ENCODE peak calls at places on chromosomes 4 and X, in seven cellular contexts. N, C, U, H, X, E and O are unnamed samples.

GRCh38 chr4:182242793-182243192 is 409 bp upstream of the TENM3 start:
- DNase-seq in N (no peak), C (no peak), U (no peak), H (no peak), X (no peak), E (no peak), O (no peak)

GRCh38 chrX:50167366-50167765 is 33.4 kb downstream of the AKAP4 start:
- DNase-seq in N (no peak), C (no peak), U (no peak), H (no peak), X (no peak), E (no peak), O (no peak)

GRCh38 chrX:100410083-100410590 is at the start of gene PCDH19:
- DNase-seq in N (peak), C (peak), U (no peak), H (peak), X (no peak), E (peak), O (peak)

GRCh38 chr4:83083925-83084475 is 30.5 kb downstream of the PLAC8 start:
- DNase-seq in N (no peak), C (no peak), U (peak), H (no peak), X (peak), E (no peak), O (no peak)

GRCh38 chr4:26235500-26235899 is 85.3 kb upstream of the RBPJ start:
- DNase-seq in N (no peak), C (peak), U (no peak), H (no peak), X (no peak), E (peak), O (peak)

GRCh38 chr4:21733894-21734630 is 214.5 kb downstream of the KCNIP4 start:
- DNase-seq in N (no peak), C (no peak), U (no peak), H (no peak), X (no peak), E (no peak), O (no peak)

GRCh38 chrX:39519213-39519544 is 578.6 kb downstream of the BCOR start:
- DNase-seq in N (no peak), C (peak), U (no peak), H (no peak), X (no peak), E (no peak), O (no peak)

GRCh38 chr4:184096561-184097239 is 121.0 kb downstream of the ENPP6 start:
- DNase-seq in N (no peak), C (no peak), U (no peak), H (no peak), X (no peak), E (no peak), O (no peak)

GRCh38 chr4:60805500-60806313 is 394.4 kb upstream of the ADGRL3 start:
- DNase-seq in N (peak), C (no peak), U (no peak), H (no peak), X (no peak), E (peak), O (no peak)

GRCh38 chr4:2299794-2300193 is 37.9 kb upstream of the MXD4 start:
- DNase-seq in N (no peak), C (no peak), U (no peak), H (no peak), X (no peak), E (no peak), O (no peak)

GRCh38 chrX:133365886-133366611 is 49.2 kb downstream of the GPC4 start:
- DNase-seq in N (no peak), C (no peak), U (no peak), H (no peak), X (no peak), E (no peak), O (no peak)

GRCh38 chrX:103329991-103330390 is at the start of gene TCEAL7:
- DNase-seq in N (no peak), C (peak), U (no peak), H (peak), X (no peak), E (peak), O (no peak)

GRCh38 chr4:31100551-31100950 is 380.4 kb downstream of the PCDH7 start:
- DNase-seq in N (no peak), C (no peak), U (no peak), H (no peak), X (no peak), E (no peak), O (no peak)

GRCh38 chrX:47181301-47181700 is 12.3 kb upstream of the UBA1 start:
- DNase-seq in N (no peak), C (no peak), U (no peak), H (no peak), X (no peak), E (no peak), O (no peak)

GRCh38 chrX:141814213-141814857 is 23.8 kb upstream of the MAGEC3 start:
- DNase-seq in N (no peak), C (no peak), U (no peak), H (no peak), X (no peak), E (no peak), O (no peak)

GRCh38 chr4:185710487-185710995 is 101.5 kb downstream of the SORBS2 start:
- DNase-seq in N (no peak), C (no peak), U (no peak), H (no peak), X (no peak), E (no peak), O (no peak)

GRCh38 chr4:4248885-4249203 is 821 bp upstream of the TMEM128 start:
- DNase-seq in N (no peak), C (no peak), U (peak), H (no peak), X (no peak), E (no peak), O (no peak)

GRCh38 chrX:115038406-115038805 is 21.0 kb upstream of the IL13RA2 start:
- DNase-seq in N (no peak), C (no peak), U (no peak), H (no peak), X (no peak), E (no peak), O (no peak)

GRCh38 chr4:55791666-55792065 is 27.9 kb upstream of the EXOC1L start:
- DNase-seq in N (no peak), C (no peak), U (no peak), H (no peak), X (no peak), E (no peak), O (no peak)

GRCh38 chr4:185115827-185116232 is 27.2 kb upstream of the SLC25A4 start:
- DNase-seq in N (no peak), C (no peak), U (no peak), H (no peak), X (no peak), E (no peak), O (peak)

GRCh38 chr4:156771171-156771837 is 200.3 kb downstream of the PDGFC start:
- DNase-seq in N (no peak), C (no peak), U (no peak), H (peak), X (no peak), E (peak), O (peak)

GRCh38 chrX:72620550-72621145 is 48.0 kb upstream of the HDAC8 start:
- DNase-seq in N (no peak), C (peak), U (peak), H (no peak), X (no peak), E (no peak), O (no peak)

GRCh38 chr4:72319596-72319995 is 249.4 kb downstream of the ADAMTS3 start:
- DNase-seq in N (no peak), C (no peak), U (no peak), H (no peak), X (no peak), E (peak), O (no peak)

GRCh38 chr4:173242466-173243250 is 74.0 kb downstream of the GALNT7 start:
- DNase-seq in N (no peak), C (no peak), U (no peak), H (no peak), X (no peak), E (no peak), O (no peak)

GRCh38 chr4:8774071-8774470 is 97.6 kb downstream of the HMX1 start:
- DNase-seq in N (no peak), C (no peak), U (no peak), H (no peak), X (no peak), E (no peak), O (no peak)

GRCh38 chrX:13968198-13968597 is 61.5 kb downstream of the GEMIN8 start:
- DNase-seq in N (no peak), C (no peak), U (no peak), H (no peak), X (no peak), E (no peak), O (no peak)

GRCh38 chrX:134801267-134801666 is 143.0 kb upstream of the PLAC1 start:
- DNase-seq in N (no peak), C (no peak), U (no peak), H (no peak), X (no peak), E (no peak), O (no peak)

GRCh38 chrX:76827672-76828071 is 400.2 kb downstream of the MAGEE1 start:
- DNase-seq in N (no peak), C (no peak), U (no peak), H (no peak), X (no peak), E (no peak), O (no peak)

GRCh38 chrX:47562615-47563243 is 1.7 kb downstream of the ARAF start:
- DNase-seq in N (peak), C (no peak), U (no peak), H (no peak), X (no peak), E (no peak), O (no peak)

GRCh38 chr4:113718252-113718651 is 43.3 kb downstream of the CAMK2D start:
- DNase-seq in N (no peak), C (no peak), U (no peak), H (no peak), X (no peak), E (no peak), O (no peak)

GRCh38 chr4:56048621-56049427 is 100.1 kb downstream of the CEP135 start:
- DNase-seq in N (peak), C (no peak), U (no peak), H (peak), X (no peak), E (peak), O (no peak)

GRCh38 chr4:119026662-119027444 is 108.8 kb upstream of the MYOZ2 start:
- DNase-seq in N (no peak), C (peak), U (no peak), H (no peak), X (no peak), E (no peak), O (no peak)

GRCh38 chr4:138510053-138510452 is 267.9 kb upstream of the SLC7A11 start:
- DNase-seq in N (no peak), C (no peak), U (no peak), H (no peak), X (no peak), E (no peak), O (no peak)

GRCh38 chrX:55127692-55128091 is 38.9 kb downstream of the PAGE2 start:
- DNase-seq in N (no peak), C (no peak), U (no peak), H (no peak), X (no peak), E (no peak), O (no peak)